ENCODE peak calls at places on chromosomes 4 and X, in six cellular contexts. One of them, this sample, is unnamed.

GRCh38 chrX:153773741-153774575 is 6.9 kb upstream of the SRPK3 start:
- DNase-seq in GM18507: no peak
- DNase-seq in KG1: no peak
- DNase-seq in NCI-H1694: no peak
- DNase-seq in cardiac muscle cell: no peak
- DNase-seq in EL: no peak
- DNase-seq in this sample: no peak

GRCh38 chr4:164949448-164950118 is 27.9 kb downstream of the TRIM61 start:
- DNase-seq in NCI-H1694: no peak
- DNase-seq in GM18507: no peak
- DNase-seq in cardiac muscle cell: no peak
- DNase-seq in EL: no peak
- DNase-seq in KG1: no peak
- DNase-seq in this sample: no peak

GRCh38 chr4:140497776-140498636 is at the start of gene MGAT4D:
- DNase-seq in cardiac muscle cell: peak
- DNase-seq in GM18507: no peak
- DNase-seq in KG1: no peak
- DNase-seq in EL: no peak
- DNase-seq in NCI-H1694: no peak
- DNase-seq in this sample: peak

GRCh38 chr4:13151178-13151577 is 333.0 kb downstream of the RAB28 start:
- DNase-seq in GM18507: no peak
- DNase-seq in KG1: no peak
- DNase-seq in EL: no peak
- DNase-seq in cardiac muscle cell: no peak
- DNase-seq in NCI-H1694: no peak
- DNase-seq in this sample: no peak

GRCh38 chrX:1521459-1521956 is 15.5 kb downstream of the P2RY8 start:
- DNase-seq in cardiac muscle cell: no peak
- DNase-seq in NCI-H1694: no peak
- DNase-seq in GM18507: no peak
- DNase-seq in KG1: peak
- DNase-seq in EL: no peak
- DNase-seq in this sample: no peak

GRCh38 chr4:72592076-72592475 is 23.1 kb upstream of the ADAMTS3 start:
- DNase-seq in cardiac muscle cell: no peak
- DNase-seq in EL: no peak
- DNase-seq in NCI-H1694: no peak
- DNase-seq in KG1: no peak
- DNase-seq in GM18507: no peak
- DNase-seq in this sample: no peak

GRCh38 chr4:8641256-8641655 is 48.7 kb downstream of the CPZ start:
- DNase-seq in GM18507: no peak
- DNase-seq in cardiac muscle cell: no peak
- DNase-seq in NCI-H1694: no peak
- DNase-seq in EL: no peak
- DNase-seq in KG1: no peak
- DNase-seq in this sample: no peak

GRCh38 chr4:128322986-128323385 is 35.4 kb upstream of the PGRMC2 start:
- DNase-seq in KG1: no peak
- DNase-seq in cardiac muscle cell: no peak
- DNase-seq in NCI-H1694: no peak
- DNase-seq in EL: peak
- DNase-seq in GM18507: no peak
- DNase-seq in this sample: no peak

GRCh38 chr4:122423246-122423645 is 33.3 kb downstream of the IL2 start:
- DNase-seq in cardiac muscle cell: no peak
- DNase-seq in KG1: no peak
- DNase-seq in EL: no peak
- DNase-seq in NCI-H1694: no peak
- DNase-seq in GM18507: no peak
- DNase-seq in this sample: no peak

GRCh38 chrX:10074241-10074941 is 82.4 kb upstream of the CLCN4 start:
- DNase-seq in KG1: no peak
- DNase-seq in NCI-H1694: no peak
- DNase-seq in cardiac muscle cell: no peak
- DNase-seq in EL: no peak
- DNase-seq in GM18507: no peak
- DNase-seq in this sample: no peak